ENCODE peak calls at places on chromosomes 3 and 15, in four cellular contexts. J, L, Q and K are unnamed samples.
A peak's percentile ranks its signal among the peaks of the same experiment; 100 is the strongest.

GRCh38 chr3:111785034-111785433 is 74.0 kb upstream of the PHLDB2 start:
- DNase-seq in Q (no peak), L (no peak), J (no peak), K (no peak)

GRCh38 chr3:99721633-99722007 is 83.2 kb downstream of the COL8A1 start:
- DNase-seq in J (peak; percentile 85), L (no peak), Q (no peak), K (no peak)

GRCh38 chr15:91853968-91854943 is 748 bp downstream of the SLCO3A1 start:
- DNase-seq in L (peak; percentile 64), J (no peak), Q (peak; percentile 53), K (no peak)

GRCh38 chr3:25817107-25817506 is 27.2 kb downstream of the OXSM start:
- DNase-seq in Q (no peak), L (no peak), J (no peak), K (no peak)

GRCh38 chr3:72137865-72138861 is 353.2 kb upstream of the PROK2 start:
- DNase-seq in J (no peak), Q (no peak), L (peak; percentile 41), K (no peak)

GRCh38 chr15:80878867-80879250 is 99.7 kb downstream of the CEMIP start:
- DNase-seq in Q (no peak), J (peak; percentile 33), L (no peak), K (peak; percentile 55)

GRCh38 chr3:16319307-16319706 is 54.3 kb downstream of the OXNAD1 start:
- DNase-seq in J (no peak), Q (peak; percentile 67), L (no peak), K (no peak)

GRCh38 chr3:16516695-16517481 is 3.4 kb upstream of the RFTN1 start:
- DNase-seq in L (peak; percentile 41), J (peak; percentile 76), Q (no peak), K (peak; percentile 58)

GRCh38 chr3:70808881-70809280 is 496.4 kb upstream of the MDFIC2 start:
- DNase-seq in Q (no peak), L (no peak), J (no peak), K (no peak)

GRCh38 chr3:148943531-148944200 is 47.7 kb upstream of the GYG1 start:
- DNase-seq in L (no peak), J (peak; percentile 96), Q (no peak), K (peak; percentile 90)

GRCh38 chr3:59418836-59419235 is 369.0 kb upstream of the CFAP20DC start:
- DNase-seq in L (no peak), Q (no peak), J (peak; percentile 64), K (no peak)

GRCh38 chr15:67433495-67434099 is 87.3 kb upstream of the C15orf61 start:
- DNase-seq in L (peak; percentile 20), Q (peak; percentile 65), J (peak; percentile 79), K (peak; percentile 53)

GRCh38 chr15:57861805-57862586 is 155.5 kb downstream of the POLR2M start:
- DNase-seq in J (peak; percentile 82), Q (no peak), L (no peak), K (peak; percentile 81)

GRCh38 chr3:32457971-32458471 is 44.6 kb downstream of the CMTM6 start:
- DNase-seq in L (no peak), J (no peak), Q (no peak), K (no peak)

GRCh38 chr3:118501152-118501551 is 533.5 kb downstream of the IGSF11 start:
- DNase-seq in L (peak; percentile 46), J (no peak), Q (peak; percentile 34), K (no peak)

GRCh38 chr15:63833246-63833696 is 477 bp downstream of the HERC1 start:
- DNase-seq in Q (peak; percentile 50), J (peak; percentile 51), L (peak; percentile 32), K (peak; percentile 18)

GRCh38 chr15:100306098-100306497 is 35.7 kb downstream of the ADAMTS17 start:
- DNase-seq in J (no peak), L (no peak), Q (no peak), K (no peak)

GRCh38 chr3:100269410-100270217 is 8.8 kb downstream of the TBC1D23 start:
- DNase-seq in Q (no peak), L (no peak), J (peak; percentile 74), K (peak; percentile 98)

GRCh38 chr15:52295421-52295991 is at the start of gene MYO5C:
- DNase-seq in L (peak; percentile 80), J (no peak), Q (peak; percentile 93), K (no peak)

GRCh38 chr3:172885704-172886103 is 135.2 kb downstream of the ECT2 start:
- DNase-seq in Q (no peak), L (no peak), J (no peak), K (no peak)

GRCh38 chr15:98232761-98233160 is 272.3 kb downstream of the ARRDC4 start:
- DNase-seq in Q (no peak), J (no peak), L (no peak), K (no peak)

GRCh38 chr3:69251078-69251805 is 128.8 kb upstream of the LMOD3 start:
- DNase-seq in Q (no peak), L (no peak), J (no peak), K (no peak)

GRCh38 chr3:64190517-64191515 is 34.5 kb downstream of the PRICKLE2 start:
- DNase-seq in Q (no peak), L (no peak), J (peak; percentile 92), K (peak; percentile 96)

GRCh38 chr3:181693280-181693679 is 18.4 kb upstream of the SOX2 start:
- DNase-seq in L (no peak), Q (no peak), J (no peak), K (no peak)

GRCh38 chr3:14511623-14511965 is 28.5 kb downstream of the GRIP2 start:
- DNase-seq in Q (no peak), L (no peak), J (no peak), K (no peak)

GRCh38 chr15:66135664-66136063 is 117.9 kb downstream of the MEGF11 start:
- DNase-seq in J (no peak), Q (no peak), L (no peak), K (no peak)

GRCh38 chr3:24296441-24297205 is 198.0 kb downstream of the THRB start:
- DNase-seq in L (no peak), Q (no peak), J (peak; percentile 23), K (no peak)

GRCh38 chr3:151382671-151383070 is 1.9 kb downstream of the P2RY12 start:
- DNase-seq in J (no peak), L (no peak), Q (no peak), K (no peak)

GRCh38 chr3:4834403-4834866 is 144.8 kb upstream of the BHLHE40 start:
- DNase-seq in J (no peak), Q (no peak), L (no peak), K (no peak)

GRCh38 chr15:52288051-52288942 is 7.3 kb downstream of the MYO5C start:
- DNase-seq in J (peak; percentile 40), Q (no peak), L (no peak), K (no peak)

GRCh38 chr3:134340362-134340997 is 33.8 kb downstream of the AMOTL2 start:
- DNase-seq in L (no peak), Q (no peak), J (no peak), K (no peak)

GRCh38 chr15:83066761-83067637 is at the start of gene BTBD1:
- DNase-seq in Q (peak; percentile 75), L (peak; percentile 95), J (peak; percentile 96), K (peak; percentile 95)
- TF ChIP-seq CTCF in Q (no peak), L (peak; percentile 14), J (peak; percentile 20), K (peak; percentile 59)

GRCh38 chr3:125374996-125375941 is at the start of gene ZNF148:
- DNase-seq in Q (peak; percentile 87), L (peak; percentile 92), J (peak; percentile 89), K (peak; percentile 86)
- TF ChIP-seq CTCF in Q (no peak), L (peak; percentile 15), J (peak; percentile 13), K (peak; percentile 20)

DNA sequence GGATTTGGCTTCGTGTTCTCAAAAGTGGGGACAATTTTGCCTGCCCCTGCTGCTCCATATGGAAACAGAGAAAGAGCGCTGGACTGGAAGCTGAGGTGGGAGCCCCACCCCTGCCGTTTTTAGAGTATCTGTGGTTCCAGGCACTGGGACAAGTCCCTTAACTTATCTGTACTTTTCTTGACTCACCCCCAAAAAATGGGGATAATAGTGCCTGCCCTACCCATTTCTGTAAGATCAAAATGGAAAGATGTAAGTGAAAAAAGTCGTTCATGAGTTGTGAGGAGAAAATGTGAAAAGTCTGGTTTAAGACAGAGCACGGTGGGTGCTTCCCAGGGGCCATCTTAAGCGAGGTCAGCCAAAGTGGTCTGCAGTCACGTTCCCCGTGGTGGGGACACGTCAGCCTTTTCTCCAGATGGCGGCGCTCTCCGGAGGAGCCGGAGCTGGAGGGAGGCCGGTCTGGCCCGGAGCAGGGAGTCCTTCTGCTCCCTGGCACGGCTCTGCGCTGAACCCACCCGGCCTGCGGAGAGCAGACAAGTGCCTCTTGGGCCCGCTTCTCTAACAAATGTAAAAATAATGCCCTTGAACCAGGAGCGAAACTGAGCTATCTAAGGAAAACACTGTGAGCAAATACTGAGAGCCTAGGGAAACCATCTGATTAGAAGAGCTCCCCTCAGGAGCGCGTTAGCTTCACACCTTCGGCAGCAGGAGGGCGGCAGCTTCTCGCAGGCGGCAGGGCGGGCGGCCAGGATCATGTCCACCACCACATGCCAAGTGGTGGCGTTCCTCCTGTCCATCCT is at the start of gene CLDN18:
- DNase-seq in Q (peak; percentile 57), J (no peak), L (peak; percentile 14), K (no peak)
- TF ChIP-seq CTCF in Q (no peak), J (no peak), L (no peak), K (no peak)

DNA sequence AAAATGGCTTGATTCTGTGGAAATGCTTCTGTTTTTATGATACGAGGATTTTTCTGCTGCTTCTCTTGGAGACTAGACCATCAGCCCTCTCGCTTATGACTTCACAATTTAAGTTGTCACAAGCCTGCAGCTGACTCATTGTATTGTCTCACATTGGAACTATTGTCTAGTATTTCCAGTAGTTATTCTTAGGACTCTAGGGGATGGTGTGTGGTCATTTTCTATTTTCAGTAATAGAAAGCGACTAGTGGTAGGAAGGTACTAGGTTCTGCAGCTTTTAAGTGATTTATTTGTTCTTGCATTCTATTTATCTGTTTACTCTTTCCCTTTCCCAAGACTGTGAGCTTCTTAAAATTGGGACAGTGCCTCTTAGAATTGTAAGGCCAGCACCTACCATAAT is 66.3 kb upstream of the CRTC3 start:
- DNase-seq in L (no peak), Q (no peak), J (peak; percentile 68), K (peak; percentile 82)
- TF ChIP-seq CTCF in L (peak; percentile 50), Q (no peak), J (no peak), K (no peak)

GRCh38 chr3:52044869-52045616 is 11.3 kb downstream of the DUSP7 start:
- DNase-seq in J (no peak), L (no peak), Q (peak; percentile 59), K (no peak)
- TF ChIP-seq CTCF in J (no peak), L (no peak), Q (no peak), K (peak; percentile 39)

GRCh38 chr15:33454996-33455395 is 144.2 kb downstream of the RYR3 start:
- DNase-seq in J (no peak), L (no peak), Q (no peak), K (no peak)
- TF ChIP-seq CTCF in J (no peak), L (no peak), Q (no peak), K (no peak)